ENCODE peak calls at places on chromosomes 16 and 17, in ten cellular contexts. G, R, A, Y, N, C, D, Q, W and M are unnamed samples.

GRCh38 chr16:56298948-56299602 is 107.8 kb downstream of the GNAO1 start:
- DNase-seq in Y (no peak), Q (no peak), N (no peak), A (no peak), R (no peak), C (no peak), D (no peak), W (no peak), G (no peak), M (no peak)

GRCh38 chr16:35249051-35249450 is 1789.6 kb downstream of the TP53TG3F start:
- DNase-seq in Q (no peak), D (no peak), R (no peak), N (no peak), G (no peak), Y (no peak), W (no peak), C (no peak), A (no peak), M (no peak)

GRCh38 chr16:66489818-66490217 is 60.1 kb downstream of the TK2 start:
- DNase-seq in D (no peak), C (no peak), A (no peak), W (no peak), Y (no peak), G (no peak), R (no peak), Q (no peak), N (peak; percentile 60), M (peak; percentile 12)

GRCh38 chr17:58324409-58325288 is 3.9 kb downstream of the TSPOAP1 start:
- DNase-seq in Y (no peak), D (no peak), R (no peak), C (no peak), A (no peak), W (no peak), G (no peak), Q (peak; percentile 46), N (no peak), M (no peak)

GRCh38 chr16:24580665-24581064 is 41.3 kb downstream of the RBBP6 start:
- DNase-seq in W (no peak), Y (no peak), Q (no peak), D (peak; percentile 24), R (peak; percentile 50), C (peak; percentile 69), A (no peak), G (no peak), N (no peak), M (no peak)

GRCh38 chr16:85611455-85612190 is 1.5 kb upstream of the GSE1 start:
- DNase-seq in N (peak; percentile 97), Y (peak; percentile 16), C (peak; percentile 74), D (no peak), Q (peak; percentile 49), W (peak; percentile 81), R (peak; percentile 73), G (peak; percentile 67), A (peak; percentile 89), M (peak; percentile 81)

GRCh38 chr17:45145035-45145389 is 3.3 kb upstream of the HEXIM1 start:
- DNase-seq in G (no peak), N (no peak), W (no peak), Q (no peak), Y (no peak), R (no peak), A (no peak), D (no peak), C (no peak), M (no peak)

GRCh38 chr17:681738-682137 is 32.9 kb downstream of the VPS53 start:
- DNase-seq in Y (no peak), Q (no peak), A (no peak), D (no peak), R (peak; percentile 64), W (no peak), N (no peak), C (peak; percentile 75), G (no peak), M (no peak)

GRCh38 chr17:13362341-13363122 is 239.2 kb downstream of the HS3ST3A1 start:
- DNase-seq in W (no peak), A (no peak), C (peak; percentile 51), R (peak; percentile 64), Y (no peak), G (no peak), Q (no peak), N (no peak), D (no peak), M (no peak)

GRCh38 chr17:19288453-19288852 is 51.3 kb downstream of the EPN2 start:
- DNase-seq in C (no peak), Q (no peak), D (no peak), W (no peak), A (no peak), R (no peak), G (no peak), N (no peak), Y (no peak), M (no peak)

GRCh38 chr16:57803413-57803990 is 1.2 kb upstream of the KIFC3 start:
- DNase-seq in A (peak; percentile 80), Q (no peak), G (no peak), R (no peak), Y (no peak), D (no peak), N (no peak), C (peak; percentile 44), W (no peak), M (no peak)

GRCh38 chr17:32814837-32815236 is 62.1 kb downstream of the MYO1D start:
- DNase-seq in D (no peak), N (no peak), A (no peak), R (no peak), Y (no peak), Q (no peak), W (no peak), C (no peak), G (no peak), M (no peak)

GRCh38 chr16:27229891-27230470 is 26.7 kb downstream of the KDM8 start:
- DNase-seq in N (no peak), A (no peak), R (no peak), Y (no peak), C (no peak), W (no peak), G (no peak), Q (no peak), D (no peak), M (no peak)

GRCh38 chr17:30323262-30323894 is 10.5 kb downstream of the TMIGD1 start:
- DNase-seq in D (no peak), Q (no peak), A (no peak), R (no peak), G (peak; percentile 40), W (no peak), Y (no peak), C (no peak), N (no peak), M (no peak)

GRCh38 chr17:59427996-59428395 is 96.5 kb downstream of the YPEL2 start:
- DNase-seq in G (no peak), D (no peak), N (no peak), Q (no peak), W (no peak), R (no peak), A (peak; percentile 38), C (peak; percentile 43), Y (no peak), M (peak; percentile 52)

GRCh38 chr16:86664518-86665318 is 86.4 kb downstream of the FOXL1 start:
- DNase-seq in N (peak; percentile 78), Q (no peak), W (no peak), R (peak; percentile 95), A (no peak), D (peak; percentile 47), G (peak; percentile 83), Y (no peak), C (peak; percentile 90), M (no peak)
- TF ChIP-seq CTCF in N (no peak), Q (no peak), W (no peak), R (no peak), A (no peak), D (no peak), G (no peak), Y (no peak), C (no peak), M (no peak)

GRCh38 chr16:69077251-69077650 is 28.2 kb upstream of the HAS3 start:
- DNase-seq in G (no peak), W (no peak), N (no peak), C (peak; percentile 62), Q (no peak), Y (no peak), D (no peak), A (no peak), R (peak; percentile 34), M (no peak)
- TF ChIP-seq CTCF in G (no peak), W (no peak), N (no peak), C (no peak), Q (no peak), Y (no peak), D (no peak), A (no peak), R (no peak), M (no peak)

DNA sequence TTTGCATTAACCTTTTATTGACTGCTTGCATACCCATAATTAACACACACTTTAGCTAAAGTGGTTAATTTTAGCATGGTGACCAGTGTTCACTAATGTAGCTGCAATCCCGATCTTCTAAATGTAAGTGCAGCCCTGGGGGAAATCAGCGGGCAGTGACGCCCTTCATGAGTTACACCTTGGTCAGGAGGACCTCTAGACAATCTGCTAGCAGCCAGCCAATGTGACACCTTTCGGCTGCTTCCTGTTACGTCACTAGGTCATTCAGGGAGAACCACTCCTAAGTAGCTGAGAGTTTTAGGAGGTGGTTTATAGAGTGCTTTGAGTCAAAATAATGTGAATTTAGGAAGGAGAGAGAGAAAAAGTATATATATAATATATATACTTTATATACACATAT is 180.5 kb downstream of the IRX3 start:
- DNase-seq in Q (no peak), G (no peak), A (no peak), W (no peak), C (no peak), N (no peak), D (no peak), R (no peak), Y (no peak), M (no peak)
- TF ChIP-seq CTCF in Q (no peak), G (no peak), A (no peak), W (no peak), C (no peak), N (no peak), D (no peak), R (no peak), Y (no peak), M (no peak)

GRCh38 chr17:63491413-63491812 is 14.6 kb downstream of the ACE start:
- DNase-seq in A (no peak), C (no peak), N (no peak), Q (no peak), G (no peak), W (no peak), R (no peak), D (no peak), Y (no peak), M (no peak)

GRCh38 chr17:63489291-63489690 is 12.4 kb downstream of the ACE start:
- DNase-seq in R (no peak), G (no peak), N (no peak), A (no peak), W (no peak), C (no peak), D (no peak), Y (no peak), Q (no peak), M (no peak)

GRCh38 chr17:63488851-63489250 is 12.0 kb downstream of the ACE start:
- DNase-seq in Q (no peak), A (no peak), D (no peak), G (no peak), W (no peak), Y (no peak), R (no peak), C (no peak), N (no peak), M (no peak)

GRCh38 chr17:63490858-63491400 is 14.1 kb downstream of the ACE start:
- DNase-seq in G (no peak), D (no peak), A (no peak), Y (no peak), R (no peak), Q (no peak), W (no peak), C (no peak), N (no peak), M (no peak)

GRCh38 chr17:63490321-63490720 is 13.5 kb downstream of the ACE start:
- DNase-seq in Q (no peak), R (no peak), N (no peak), C (no peak), G (no peak), W (no peak), A (no peak), D (no peak), Y (no peak), M (no peak)
- TF ChIP-seq CTCF in Q (no peak), R (no peak), N (no peak), C (no peak), G (no peak), W (no peak), A (no peak), D (no peak), Y (no peak), M (no peak)